ENCODE peak calls at places on chromosome 9, in four cellular contexts. One of them, this sample, is unnamed.

GRCh38 chr9:109561137-109561536 is 63.0 kb upstream of the PTPN3 start:
- ATAC-seq in natural killer cell: no peak
- ATAC-seq in T-helper 17 cell: no peak
- ATAC-seq in HCT116: no peak
- ATAC-seq in this sample: no peak

GRCh38 chr9:7592321-7593319 is 207.0 kb downstream of the DMAC1 start:
- ATAC-seq in T-helper 17 cell: no peak
- ATAC-seq in HCT116: no peak
- ATAC-seq in natural killer cell: no peak
- ATAC-seq in this sample: no peak

GRCh38 chr9:91273853-91274552 is 87.7 kb downstream of the AUH start:
- ATAC-seq in HCT116: no peak
- ATAC-seq in natural killer cell: peak; percentile 64
- ATAC-seq in T-helper 17 cell: no peak
- ATAC-seq in this sample: peak; percentile 46

GRCh38 chr9:83383034-83383433 is 155.2 kb downstream of the FRMD3 start:
- ATAC-seq in natural killer cell: no peak
- ATAC-seq in T-helper 17 cell: no peak
- ATAC-seq in HCT116: no peak
- ATAC-seq in this sample: no peak

GRCh38 chr9:18438300-18438925 is 35.5 kb upstream of the ADAMTSL1 start:
- ATAC-seq in natural killer cell: no peak
- ATAC-seq in T-helper 17 cell: no peak
- ATAC-seq in HCT116: no peak
- ATAC-seq in this sample: peak; percentile 75

GRCh38 chr9:5468850-5469249 is 18.5 kb downstream of the CD274 start:
- ATAC-seq in T-helper 17 cell: no peak
- ATAC-seq in HCT116: no peak
- ATAC-seq in natural killer cell: no peak
- ATAC-seq in this sample: no peak

GRCh38 chr9:77847626-77848025 is 184.0 kb downstream of the GNAQ start:
- ATAC-seq in HCT116: no peak
- ATAC-seq in T-helper 17 cell: no peak
- ATAC-seq in natural killer cell: no peak
- ATAC-seq in this sample: no peak

GRCh38 chr9:114493521-114494184 is 11.6 kb downstream of the WHRN start:
- ATAC-seq in T-helper 17 cell: peak; percentile 42
- ATAC-seq in HCT116: no peak
- ATAC-seq in natural killer cell: no peak
- ATAC-seq in this sample: no peak

GRCh38 chr9:4152876-4153275 is 147.0 kb downstream of the GLIS3 start:
- ATAC-seq in HCT116: peak; percentile 80
- ATAC-seq in T-helper 17 cell: no peak
- ATAC-seq in natural killer cell: no peak
- ATAC-seq in this sample: no peak

GRCh38 chr9:34158362-34158869 is 20.4 kb upstream of the UBAP1 start:
- ATAC-seq in HCT116: peak; percentile 75
- ATAC-seq in T-helper 17 cell: no peak
- ATAC-seq in natural killer cell: no peak
- ATAC-seq in this sample: peak; percentile 65

GRCh38 chr9:78713746-78714405 is 417.0 kb downstream of the PSAT1 start:
- ATAC-seq in T-helper 17 cell: no peak
- ATAC-seq in HCT116: no peak
- ATAC-seq in natural killer cell: no peak
- ATAC-seq in this sample: peak; percentile 86

GRCh38 chr9:105833271-105833975 is 139.1 kb downstream of the TMEM38B start:
- ATAC-seq in natural killer cell: no peak
- ATAC-seq in HCT116: no peak
- ATAC-seq in T-helper 17 cell: no peak
- ATAC-seq in this sample: no peak

GRCh38 chr9:134460904-134461303 is 134.6 kb downstream of the RXRA start:
- ATAC-seq in natural killer cell: no peak
- ATAC-seq in T-helper 17 cell: no peak
- ATAC-seq in HCT116: no peak
- ATAC-seq in this sample: no peak

GRCh38 chr9:116190997-116191396 is 37.4 kb downstream of the PAPPA start:
- ATAC-seq in HCT116: no peak
- ATAC-seq in T-helper 17 cell: no peak
- ATAC-seq in natural killer cell: no peak
- ATAC-seq in this sample: peak; percentile 60

GRCh38 chr9:98401140-98402025 is 145.9 kb upstream of the TBC1D2 start:
- ATAC-seq in natural killer cell: no peak
- ATAC-seq in T-helper 17 cell: no peak
- ATAC-seq in HCT116: no peak
- ATAC-seq in this sample: no peak

GRCh38 chr9:17082343-17082742 is 52.5 kb upstream of the CNTLN start:
- ATAC-seq in T-helper 17 cell: no peak
- ATAC-seq in HCT116: no peak
- ATAC-seq in natural killer cell: no peak
- ATAC-seq in this sample: peak; percentile 100

GRCh38 chr9:131330814-131331600 is 41.5 kb downstream of the PLPP7 start:
- ATAC-seq in HCT116: no peak
- ATAC-seq in natural killer cell: no peak
- ATAC-seq in T-helper 17 cell: no peak
- ATAC-seq in this sample: no peak

GRCh38 chr9:133928248-133928764 is 63.8 kb downstream of the VAV2 start:
- ATAC-seq in natural killer cell: no peak
- ATAC-seq in T-helper 17 cell: no peak
- ATAC-seq in HCT116: no peak
- ATAC-seq in this sample: no peak

GRCh38 chr9:133676450-133676849 is 40.3 kb downstream of the DBH start:
- ATAC-seq in natural killer cell: no peak
- ATAC-seq in HCT116: no peak
- ATAC-seq in T-helper 17 cell: no peak
- ATAC-seq in this sample: no peak

GRCh38 chr9:33445941-33446506 is 1.4 kb downstream of the AQP3 start:
- ATAC-seq in natural killer cell: no peak
- ATAC-seq in HCT116: no peak
- ATAC-seq in T-helper 17 cell: no peak
- ATAC-seq in this sample: no peak

GRCh38 chr9:104864675-104865104 is 63.3 kb downstream of the ABCA1 start:
- ATAC-seq in natural killer cell: no peak
- ATAC-seq in HCT116: no peak
- ATAC-seq in T-helper 17 cell: no peak
- ATAC-seq in this sample: peak; percentile 31

GRCh38 chr9:106596984-106597383 is 266.0 kb upstream of the ZNF462 start:
- ATAC-seq in HCT116: no peak
- ATAC-seq in T-helper 17 cell: no peak
- ATAC-seq in natural killer cell: no peak
- ATAC-seq in this sample: no peak

GRCh38 chr9:88011005-88011766 is 36.9 kb upstream of the CDK20 start:
- ATAC-seq in natural killer cell: no peak
- ATAC-seq in HCT116: peak; percentile 67
- ATAC-seq in T-helper 17 cell: no peak
- ATAC-seq in this sample: no peak

This sample was measured in SK-N-SH treated with all-trans-retinoic acid at 6 μM for 48 hours.